ENCODE peak calls at places on chromosomes 3 and 15, in eight cellular contexts. One of them, this sample, is unnamed.

GRCh38 chr3:65479118-65479517 is 559.6 kb downstream of the MAGI1 start:
- DNase-seq in small intestine: no peak
- DNase-seq in lower lobe of right lung: no peak
- DNase-seq in iPS DF 6.9: no peak
- DNase-seq in Peyer's patch: no peak
- DNase-seq in fibroblast of lung: no peak
- DNase-seq in WERI-Rb-1: no peak
- DNase-seq in uterus: no peak
- DNase-seq in this sample: no peak

GRCh38 chr15:85598718-85599398 is 195.9 kb downstream of the KLHL25 start:
- DNase-seq in small intestine: no peak
- DNase-seq in lower lobe of right lung: no peak
- DNase-seq in iPS DF 6.9: no peak
- DNase-seq in Peyer's patch: no peak
- DNase-seq in fibroblast of lung: no peak
- DNase-seq in WERI-Rb-1: no peak
- DNase-seq in uterus: no peak
- DNase-seq in this sample: no peak

GRCh38 chr3:158789592-158789991 is 12.3 kb upstream of the MFSD1 start:
- DNase-seq in small intestine: peak; percentile 7
- DNase-seq in lower lobe of right lung: no peak
- DNase-seq in iPS DF 6.9: no peak
- DNase-seq in Peyer's patch: no peak
- DNase-seq in fibroblast of lung: peak; percentile 87
- DNase-seq in WERI-Rb-1: peak; percentile 14
- DNase-seq in uterus: no peak
- DNase-seq in this sample: no peak

GRCh38 chr3:153373571-153373970 is 211.5 kb downstream of the RAP2B start:
- DNase-seq in small intestine: no peak
- DNase-seq in lower lobe of right lung: peak; percentile 44
- DNase-seq in iPS DF 6.9: no peak
- DNase-seq in Peyer's patch: no peak
- DNase-seq in fibroblast of lung: no peak
- DNase-seq in WERI-Rb-1: no peak
- DNase-seq in uterus: no peak
- DNase-seq in this sample: no peak

GRCh38 chr3:86774082-86774691 is 216.8 kb downstream of the VGLL3 start:
- DNase-seq in small intestine: peak; percentile 23
- DNase-seq in lower lobe of right lung: no peak
- DNase-seq in iPS DF 6.9: no peak
- DNase-seq in Peyer's patch: no peak
- DNase-seq in fibroblast of lung: peak; percentile 75
- DNase-seq in WERI-Rb-1: no peak
- DNase-seq in uterus: no peak
- DNase-seq in this sample: no peak

GRCh38 chr3:20316238-20316637 is 130.2 kb upstream of the SGO1 start:
- DNase-seq in small intestine: no peak
- DNase-seq in lower lobe of right lung: no peak
- DNase-seq in iPS DF 6.9: no peak
- DNase-seq in Peyer's patch: no peak
- DNase-seq in fibroblast of lung: no peak
- DNase-seq in WERI-Rb-1: no peak
- DNase-seq in uterus: no peak
- DNase-seq in this sample: no peak

GRCh38 chr3:98732239-98733054 is 30.7 kb upstream of the ST3GAL6 start:
- DNase-seq in small intestine: peak; percentile 12
- DNase-seq in lower lobe of right lung: peak; percentile 69
- DNase-seq in iPS DF 6.9: no peak
- DNase-seq in Peyer's patch: no peak
- DNase-seq in fibroblast of lung: no peak
- DNase-seq in WERI-Rb-1: peak; percentile 51
- DNase-seq in uterus: peak; percentile 22
- DNase-seq in this sample: no peak

GRCh38 chr3:183455064-183455463 is 26.6 kb upstream of the MCF2L2 start:
- DNase-seq in small intestine: no peak
- DNase-seq in lower lobe of right lung: no peak
- DNase-seq in iPS DF 6.9: no peak
- DNase-seq in Peyer's patch: no peak
- DNase-seq in fibroblast of lung: peak; percentile 21
- DNase-seq in WERI-Rb-1: no peak
- DNase-seq in uterus: no peak
- DNase-seq in this sample: no peak

GRCh38 chr15:61069369-61070075 is 159.6 kb downstream of the RORA start:
- DNase-seq in small intestine: no peak
- DNase-seq in lower lobe of right lung: no peak
- DNase-seq in iPS DF 6.9: no peak
- DNase-seq in Peyer's patch: no peak
- DNase-seq in fibroblast of lung: peak; percentile 38
- DNase-seq in WERI-Rb-1: no peak
- DNase-seq in uterus: no peak
- DNase-seq in this sample: no peak

GRCh38 chr3:177758131-177758530 is 560.8 kb upstream of the TBL1XR1 start:
- DNase-seq in small intestine: no peak
- DNase-seq in lower lobe of right lung: no peak
- DNase-seq in iPS DF 6.9: no peak
- DNase-seq in Peyer's patch: no peak
- DNase-seq in fibroblast of lung: peak; percentile 66
- DNase-seq in WERI-Rb-1: no peak
- DNase-seq in uterus: no peak
- DNase-seq in this sample: no peak

GRCh38 chr15:89749526-89749925 is 1.5 kb downstream of the MESP1 start:
- DNase-seq in small intestine: no peak
- DNase-seq in lower lobe of right lung: no peak
- DNase-seq in iPS DF 6.9: no peak
- DNase-seq in Peyer's patch: no peak
- DNase-seq in fibroblast of lung: no peak
- DNase-seq in WERI-Rb-1: no peak
- DNase-seq in uterus: no peak
- DNase-seq in this sample: no peak

GRCh38 chr3:99845335-99845734 is 27.7 kb downstream of the CMSS1 start:
- DNase-seq in small intestine: no peak
- DNase-seq in lower lobe of right lung: no peak
- DNase-seq in iPS DF 6.9: no peak
- DNase-seq in Peyer's patch: no peak
- DNase-seq in fibroblast of lung: no peak
- DNase-seq in WERI-Rb-1: no peak
- DNase-seq in uterus: no peak
- DNase-seq in this sample: no peak

GRCh38 chr3:101998256-101998926 is 149.1 kb downstream of the NFKBIZ start:
- DNase-seq in small intestine: no peak
- DNase-seq in lower lobe of right lung: no peak
- DNase-seq in iPS DF 6.9: no peak
- DNase-seq in Peyer's patch: no peak
- DNase-seq in fibroblast of lung: no peak
- DNase-seq in WERI-Rb-1: no peak
- DNase-seq in uterus: peak; percentile 59
- DNase-seq in this sample: no peak

GRCh38 chr3:126102530-126102951 is 18.6 kb upstream of the SLC41A3 start:
- DNase-seq in small intestine: no peak
- DNase-seq in lower lobe of right lung: no peak
- DNase-seq in iPS DF 6.9: no peak
- DNase-seq in Peyer's patch: no peak
- DNase-seq in fibroblast of lung: no peak
- DNase-seq in WERI-Rb-1: no peak
- DNase-seq in uterus: no peak
- DNase-seq in this sample: no peak

GRCh38 chr3:37999836-38000235 is 9.2 kb downstream of the VILL start:
- DNase-seq in small intestine: no peak
- DNase-seq in lower lobe of right lung: no peak
- DNase-seq in iPS DF 6.9: no peak
- DNase-seq in Peyer's patch: no peak
- DNase-seq in fibroblast of lung: no peak
- DNase-seq in WERI-Rb-1: no peak
- DNase-seq in uterus: no peak
- DNase-seq in this sample: no peak

DNA sequence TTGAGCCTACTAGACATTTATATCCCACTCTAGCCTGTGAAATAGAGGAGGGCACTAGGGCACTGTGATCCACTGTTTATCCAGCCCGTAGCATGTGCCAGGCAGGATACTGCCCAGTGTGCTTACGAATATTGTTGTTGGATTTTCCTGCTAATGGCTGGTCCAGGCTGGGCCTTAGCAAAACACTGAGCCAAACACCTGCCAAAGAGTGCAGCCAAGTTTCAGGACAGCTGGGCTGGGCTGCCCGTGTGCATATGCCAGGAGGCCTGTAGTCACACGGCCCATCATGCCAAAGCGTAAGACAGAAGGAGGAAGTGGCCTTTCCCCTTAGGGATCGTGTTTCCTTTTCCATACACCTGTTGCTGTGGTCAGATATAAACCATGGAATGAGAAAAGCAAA is 54.5 kb upstream of the ABHD10 start:
- DNase-seq in small intestine: peak; percentile 60
- DNase-seq in lower lobe of right lung: peak; percentile 50
- DNase-seq in iPS DF 6.9: no peak
- DNase-seq in Peyer's patch: no peak
- DNase-seq in fibroblast of lung: no peak
- DNase-seq in WERI-Rb-1: no peak
- DNase-seq in uterus: peak; percentile 51
- DNase-seq in this sample: no peak
- H3K27ac ChIP-seq in small intestine: peak overlapping the region; percentile 70
- H3K27ac ChIP-seq in lower lobe of right lung: no peak overlapping the region
- H3K27ac ChIP-seq in iPS DF 6.9: no peak overlapping the region
- H3K27ac ChIP-seq in Peyer's patch: no peak overlapping the region
- H3K27ac ChIP-seq in fibroblast of lung: no peak overlapping the region
- H3K27ac ChIP-seq in WERI-Rb-1: no peak overlapping the region
- H3K27ac ChIP-seq in uterus: peak overlapping the region; percentile 62
- H3K27ac ChIP-seq in this sample: no peak overlapping the region

GRCh38 chr3:71585126-71585525 is 1.6 kb upstream of the FOXP1 start:
- DNase-seq in small intestine: no peak
- DNase-seq in lower lobe of right lung: no peak
- DNase-seq in iPS DF 6.9: no peak
- DNase-seq in Peyer's patch: no peak
- DNase-seq in fibroblast of lung: no peak
- DNase-seq in WERI-Rb-1: no peak
- DNase-seq in uterus: no peak
- DNase-seq in this sample: peak; percentile 5
- H3K27ac ChIP-seq in small intestine: peak overlapping the region; percentile 66
- H3K27ac ChIP-seq in lower lobe of right lung: peak overlapping the region; percentile 93
- H3K27ac ChIP-seq in iPS DF 6.9: no peak overlapping the region
- H3K27ac ChIP-seq in Peyer's patch: peak overlapping the region; percentile 99
- H3K27ac ChIP-seq in fibroblast of lung: no peak overlapping the region
- H3K27ac ChIP-seq in WERI-Rb-1: no peak overlapping the region
- H3K27ac ChIP-seq in uterus: peak overlapping the region; percentile 99
- H3K27ac ChIP-seq in this sample: peak overlapping the region; percentile 78

DNA sequence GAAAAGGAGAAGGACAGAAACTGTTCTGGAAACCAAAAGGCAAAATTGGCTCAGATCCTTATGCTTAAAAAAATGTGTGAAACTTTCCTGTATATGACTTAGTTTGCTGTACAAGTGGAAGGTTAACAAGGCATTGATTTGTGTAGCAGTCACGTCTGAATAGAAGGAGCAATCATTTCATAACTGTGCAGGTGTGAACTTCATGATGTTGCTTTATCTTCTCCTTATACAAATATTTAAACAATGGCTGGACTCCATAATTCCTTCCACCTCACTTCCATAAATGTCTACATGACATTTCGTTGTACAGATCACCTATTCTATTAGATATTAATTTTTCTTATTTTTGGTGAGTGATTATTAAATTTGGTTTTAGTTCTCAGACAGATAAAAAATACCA is 382.7 kb upstream of the NPAP1 start:
- DNase-seq in small intestine: no peak
- DNase-seq in lower lobe of right lung: no peak
- DNase-seq in iPS DF 6.9: no peak
- DNase-seq in Peyer's patch: no peak
- DNase-seq in fibroblast of lung: no peak
- DNase-seq in WERI-Rb-1: no peak
- DNase-seq in uterus: no peak
- DNase-seq in this sample: no peak
- H3K27ac ChIP-seq in small intestine: no peak overlapping the region
- H3K27ac ChIP-seq in lower lobe of right lung: no peak overlapping the region
- H3K27ac ChIP-seq in iPS DF 6.9: no peak overlapping the region
- H3K27ac ChIP-seq in Peyer's patch: no peak overlapping the region
- H3K27ac ChIP-seq in fibroblast of lung: no peak overlapping the region
- H3K27ac ChIP-seq in WERI-Rb-1: no peak overlapping the region
- H3K27ac ChIP-seq in uterus: no peak overlapping the region
- H3K27ac ChIP-seq in this sample: no peak overlapping the region

GRCh38 chr3:51274052-51274451 is 111.0 kb upstream of the MANF start:
- DNase-seq in small intestine: peak; percentile 2
- DNase-seq in lower lobe of right lung: no peak
- DNase-seq in iPS DF 6.9: no peak
- DNase-seq in Peyer's patch: no peak
- DNase-seq in fibroblast of lung: no peak
- DNase-seq in WERI-Rb-1: no peak
- DNase-seq in uterus: no peak
- DNase-seq in this sample: no peak

GRCh38 chr3:51275096-51275805 is 109.8 kb upstream of the MANF start:
- DNase-seq in small intestine: no peak
- DNase-seq in lower lobe of right lung: no peak
- DNase-seq in iPS DF 6.9: no peak
- DNase-seq in Peyer's patch: no peak
- DNase-seq in fibroblast of lung: no peak
- DNase-seq in WERI-Rb-1: peak; percentile 12
- DNase-seq in uterus: no peak
- DNase-seq in this sample: no peak

GRCh38 chr3:51280171-51280570 is 104.9 kb upstream of the MANF start:
- DNase-seq in small intestine: no peak
- DNase-seq in lower lobe of right lung: no peak
- DNase-seq in iPS DF 6.9: no peak
- DNase-seq in Peyer's patch: no peak
- DNase-seq in fibroblast of lung: no peak
- DNase-seq in WERI-Rb-1: no peak
- DNase-seq in uterus: no peak
- DNase-seq in this sample: no peak

GRCh38 chr3:51279448-51279847 is 105.6 kb upstream of the MANF start:
- DNase-seq in small intestine: no peak
- DNase-seq in lower lobe of right lung: no peak
- DNase-seq in iPS DF 6.9: no peak
- DNase-seq in Peyer's patch: no peak
- DNase-seq in fibroblast of lung: no peak
- DNase-seq in WERI-Rb-1: no peak
- DNase-seq in uterus: no peak
- DNase-seq in this sample: no peak

GRCh38 chr3:51276046-51276445 is 109.0 kb upstream of the MANF start:
- DNase-seq in small intestine: no peak
- DNase-seq in lower lobe of right lung: no peak
- DNase-seq in iPS DF 6.9: no peak
- DNase-seq in Peyer's patch: no peak
- DNase-seq in fibroblast of lung: no peak
- DNase-seq in WERI-Rb-1: no peak
- DNase-seq in uterus: no peak
- DNase-seq in this sample: no peak
- H3K27ac ChIP-seq in small intestine: no peak overlapping the region
- H3K27ac ChIP-seq in lower lobe of right lung: no peak overlapping the region
- H3K27ac ChIP-seq in iPS DF 6.9: no peak overlapping the region
- H3K27ac ChIP-seq in Peyer's patch: no peak overlapping the region
- H3K27ac ChIP-seq in fibroblast of lung: no peak overlapping the region
- H3K27ac ChIP-seq in WERI-Rb-1: no peak overlapping the region
- H3K27ac ChIP-seq in uterus: no peak overlapping the region
- H3K27ac ChIP-seq in this sample: no peak overlapping the region

This sample was measured in CD8-positive, alpha-beta memory T cell.